ENCODE peak calls at places on chromosome 1, in five cellular contexts. K is GM23248, Q is cardiac muscle cell, S is heart right ventricle, E is suprapubic skin. B is an unnamed sample.

GRCh38 chr1:177571485-177572076 is 398.3 kb downstream of the SEC16B start:
- DNase-seq in K (no peak), Q (peak), S (no peak), E (no peak), B (no peak)

GRCh38 chr1:201702936-201703335 is 126.0 kb upstream of the IPO9 start:
- DNase-seq in K (peak), Q (no peak), S (no peak), E (no peak), B (peak)

GRCh38 chr1:203320546-203321272 is 15.4 kb downstream of the BTG2 start:
- DNase-seq in K (peak), Q (peak), S (no peak), E (no peak), B (no peak)

GRCh38 chr1:197799271-197799670 is 24.0 kb upstream of the DENND1B start:
- DNase-seq in K (peak), Q (peak), S (no peak), E (no peak), B (no peak)

GRCh38 chr1:232806071-232806510 is 875 bp downstream of the MAP10 start:
- DNase-seq in K (peak), Q (no peak), S (no peak), E (no peak), B (no peak)

GRCh38 chr1:93605812-93606512 is 75.7 kb downstream of the BCAR3 start:
- DNase-seq in K (peak), Q (peak), S (no peak), E (no peak), B (no peak)

GRCh38 chr1:51558375-51558924 is 39.4 kb upstream of the EPS15 start:
- DNase-seq in K (peak), Q (peak), S (no peak), E (no peak), B (peak)

GRCh38 chr1:1246601-1247340 is at the start of gene C1QTNF12:
- DNase-seq in K (peak), Q (no peak), S (no peak), E (peak), B (no peak)

GRCh38 chr1:223700942-223701637 is 11.2 kb upstream of the CAPN2 start:
- DNase-seq in K (peak), Q (peak), S (no peak), E (no peak), B (peak)

GRCh38 chr1:206912445-206913095 is 9.2 kb downstream of the FCMR start:
- DNase-seq in K (peak), Q (peak), S (no peak), E (no peak), B (peak)

GRCh38 chr1:152110860-152111514 is 4.3 kb downstream of the TCHH start:
- DNase-seq in K (peak), Q (peak), S (peak), E (peak), B (peak)

GRCh38 chr1:174964261-174964984 is 35.3 kb upstream of the CACYBP start:
- DNase-seq in K (peak), Q (peak), S (no peak), E (no peak), B (no peak)

GRCh38 chr1:156813750-156814570 is 2.7 kb downstream of the SH2D2A start:
- DNase-seq in K (peak), Q (peak), S (peak), E (peak), B (peak)

GRCh38 chr1:213982515-213982813 is 5.3 kb upstream of the PROX1 start:
- DNase-seq in K (no peak), Q (no peak), S (no peak), E (no peak), B (no peak)
- H3K4me3 ChIP-seq in K (peak), Q (peak), S (peak), E (peak), B (peak)

GRCh38 chr1:192539450-192540132 is 36.0 kb upstream of the RGS1 start:
- DNase-seq in K (peak), Q (peak), S (no peak), E (no peak), B (no peak)
- H3K4me3 ChIP-seq in K (no peak), Q (no peak), S (no peak), E (no peak), B (no peak)

GRCh38 chr1:225559902-225560301 is 93.0 kb downstream of the ENAH start:
- DNase-seq in K (no peak), Q (no peak), S (no peak), E (no peak), B (no peak)
- H3K4me3 ChIP-seq in K (no peak), Q (no peak), S (no peak), E (no peak), B (no peak)

DNA sequence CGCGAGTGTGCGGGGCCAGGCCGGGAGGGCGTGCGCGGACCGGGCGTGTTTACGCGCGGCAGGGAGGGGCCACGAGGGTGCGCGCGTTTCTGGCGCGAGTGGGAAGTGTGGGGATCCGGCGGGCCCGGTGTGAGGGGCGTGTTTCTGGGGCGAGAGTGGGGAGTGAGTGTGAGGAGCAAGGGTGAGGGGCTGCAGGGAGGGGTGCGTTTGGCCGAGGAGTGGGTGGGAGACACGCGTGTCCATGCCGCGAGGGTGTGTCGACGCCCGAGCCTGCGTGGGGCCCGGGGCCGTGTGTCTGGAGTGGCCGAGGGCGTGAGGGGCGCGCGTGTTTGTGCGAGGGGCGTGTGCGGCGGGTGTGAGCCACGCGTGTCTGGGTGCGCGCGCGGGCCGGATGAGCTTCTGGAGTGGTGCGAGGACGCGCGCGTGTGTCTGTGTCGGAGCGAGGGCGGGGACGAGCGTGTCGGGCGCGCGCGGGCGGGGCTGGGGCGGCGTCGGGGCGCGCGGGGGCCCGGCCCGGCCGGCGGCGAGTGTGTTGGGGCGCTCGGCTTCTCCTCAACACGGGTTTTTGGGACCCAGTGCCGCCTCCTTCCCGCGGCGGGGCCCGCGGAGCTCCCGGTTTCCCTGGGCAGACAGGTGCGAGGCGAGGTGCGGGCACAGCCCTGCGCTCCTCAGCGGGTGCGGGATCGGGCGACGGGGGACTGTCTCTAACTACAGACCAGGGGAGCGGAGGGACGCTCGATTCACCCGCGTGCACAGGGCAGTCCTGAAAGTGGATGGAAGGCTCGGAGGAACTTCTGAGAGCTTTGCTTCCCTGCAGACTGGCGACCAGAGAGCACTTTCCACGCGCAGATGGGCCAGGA is 65.8 kb upstream of the VAMP3 start:
- DNase-seq in K (peak), Q (no peak), S (peak), E (no peak), B (no peak)
- H3K4me3 ChIP-seq in K (no peak), Q (peak), S (peak), E (peak), B (peak)

DNA sequence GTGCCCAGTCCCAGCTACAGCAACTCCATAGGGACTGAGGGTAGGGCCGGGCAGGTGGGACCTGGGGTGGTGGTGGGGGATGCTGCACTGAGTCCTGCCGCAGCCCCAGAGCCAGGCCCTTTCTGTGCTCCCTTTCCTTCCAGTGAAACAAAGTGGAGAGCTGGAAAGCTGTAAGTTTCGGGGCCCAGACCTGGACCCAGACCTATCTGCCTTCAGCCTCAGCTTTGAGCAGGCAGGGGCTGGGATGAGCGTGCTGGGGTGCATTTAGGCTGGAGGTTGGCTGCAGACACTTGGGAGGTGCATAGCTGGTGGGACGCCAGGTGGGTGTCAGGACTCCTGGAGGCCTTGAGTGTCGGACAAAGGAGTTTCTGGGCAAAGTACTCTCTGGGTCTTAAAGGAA is 92.7 kb upstream of the C1orf174 start:
- DNase-seq in K (no peak), Q (no peak), S (no peak), E (peak), B (no peak)
- H3K4me3 ChIP-seq in K (no peak), Q (no peak), S (no peak), E (no peak), B (no peak)

DNA sequence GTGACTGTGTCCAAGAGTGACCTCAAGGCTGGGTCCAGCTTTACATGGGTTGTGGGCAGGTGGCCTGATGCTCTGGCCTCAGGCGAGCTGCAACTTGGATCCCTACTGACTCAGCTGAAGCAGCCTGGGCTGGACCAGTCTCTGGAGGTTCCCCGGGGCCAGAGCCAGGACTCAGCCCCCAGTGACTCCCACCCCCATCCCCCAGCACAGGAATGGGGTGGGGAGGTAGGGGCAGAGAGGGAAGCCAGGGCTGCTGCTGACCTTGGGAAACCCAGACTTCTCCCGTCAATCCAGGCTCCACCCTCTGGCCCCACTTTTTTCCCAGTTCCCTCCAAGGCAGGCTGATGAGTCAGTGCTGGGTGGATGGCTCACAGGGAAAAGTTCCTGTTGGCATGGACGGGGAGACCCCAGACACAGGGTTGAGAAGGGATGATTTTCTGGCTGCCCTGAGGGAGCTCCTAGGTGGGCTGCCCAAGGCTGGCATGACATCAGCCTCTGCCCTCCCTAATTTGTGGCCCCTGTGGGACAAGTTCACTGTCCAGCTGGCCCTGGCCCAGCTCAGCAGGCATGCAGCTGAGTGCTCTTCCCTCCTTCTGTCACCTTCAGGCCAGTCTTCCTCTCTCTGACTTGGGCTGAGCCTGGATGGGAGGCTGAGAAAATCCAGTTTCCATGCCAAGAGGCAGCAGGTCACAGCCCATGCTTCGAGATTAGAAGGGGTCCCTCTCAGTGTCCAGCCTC is 2.2 kb downstream of the ZC3H12A start:
- DNase-seq in K (peak), Q (peak), S (peak), E (peak), B (no peak)
- H3K4me3 ChIP-seq in K (peak), Q (no peak), S (peak), E (peak), B (no peak)

DNA sequence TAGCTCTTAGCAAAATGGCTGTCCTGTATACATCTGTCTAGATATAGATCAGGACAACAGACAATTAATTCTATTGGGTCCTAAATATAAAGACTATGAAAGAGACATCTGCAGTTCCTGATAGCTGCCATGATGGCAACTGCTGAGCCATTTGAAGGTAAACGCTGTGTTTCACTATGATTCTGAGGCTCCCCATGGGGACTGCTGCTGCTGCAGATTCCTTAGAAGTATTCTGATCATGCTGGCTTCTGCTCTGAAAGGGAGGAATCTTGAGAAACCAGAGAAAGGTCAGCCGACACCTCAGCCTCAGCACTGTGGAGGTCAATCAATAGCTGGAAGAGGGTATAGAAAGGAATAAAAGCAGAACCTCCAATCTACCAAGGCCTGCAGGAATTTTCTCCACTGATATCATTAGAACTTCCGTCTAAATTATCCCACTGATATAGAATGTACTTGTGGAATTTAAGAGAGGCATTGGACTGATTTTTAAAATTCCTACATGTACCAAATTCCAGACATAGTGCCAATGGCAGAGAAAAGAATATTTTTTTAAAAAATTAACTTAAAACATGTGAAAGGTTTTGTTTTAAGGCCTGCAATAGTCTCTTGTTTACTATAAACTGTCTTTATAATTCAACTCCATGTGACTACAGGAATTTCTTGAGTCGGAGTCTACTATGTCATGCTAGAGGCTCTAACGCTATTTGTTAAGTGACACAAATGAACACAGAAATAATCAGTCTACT is 53.2 kb downstream of the DDAH1 start:
- DNase-seq in K (peak), Q (no peak), S (no peak), E (no peak), B (no peak)
- H3K4me3 ChIP-seq in K (no peak), Q (no peak), S (no peak), E (no peak), B (no peak)

GRCh38 chr1:226355679-226356583 is 47.0 kb upstream of the LIN9 start:
- DNase-seq in K (no peak), Q (no peak), S (peak), E (no peak), B (no peak)
- H3K4me3 ChIP-seq in K (no peak), Q (no peak), S (no peak), E (no peak), B (no peak)

GRCh38 chr1:196651637-196652215 is at the start of gene CFH:
- DNase-seq in K (peak), Q (peak), S (no peak), E (no peak), B (no peak)
- H3K4me3 ChIP-seq in K (peak), Q (no peak), S (peak), E (peak), B (no peak)

GRCh38 chr1:119324198-119324597 is 44.4 kb upstream of the HAO2 start:
- DNase-seq in K (no peak), Q (no peak), S (no peak), E (no peak), B (no peak)
- H3K4me3 ChIP-seq in K (no peak), Q (no peak), S (no peak), E (no peak), B (no peak)